ENCODE peak calls at places on chromosomes 6 and 20, in nine cellular contexts. One of them, this sample, is unnamed.
A peak's percentile ranks its signal among the peaks of the same experiment; 100 is the strongest.

GRCh38 chr6:169620171-169621125 is 81.4 kb downstream of the WDR27 start:
- DNase-seq in B cell: no peak
- DNase-seq in T1000: no peak
- DNase-seq in T-helper 9 cell: no peak
- DNase-seq in fibroblast of pulmonary artery: peak; percentile 42
- DNase-seq in NCI-H510A treated with DMSO at 0.1 percent for 48 hours: no peak
- DNase-seq in activated T-helper 1 cell treated with anti-CD3 and anti-CD28 coated beads, Interleukin-2, amount 50 U/mL, for 16 hours: no peak
- DNase-seq in fibroblast of the aortic adventitia: peak; percentile 21
- DNase-seq in activated CD8-positive, alpha-beta T cell treated with anti-CD3 and anti-CD28 coated beads for 36 hours: no peak
- DNase-seq in this sample: no peak

GRCh38 chr6:56199956-56200355 is 47.4 kb downstream of the COL21A1 start:
- DNase-seq in fibroblast of pulmonary artery: peak; percentile 25
- DNase-seq in activated T-helper 1 cell treated with anti-CD3 and anti-CD28 coated beads, Interleukin-2, amount 50 U/mL, for 16 hours: no peak
- DNase-seq in T1000: no peak
- DNase-seq in NCI-H510A treated with DMSO at 0.1 percent for 48 hours: no peak
- DNase-seq in activated CD8-positive, alpha-beta T cell treated with anti-CD3 and anti-CD28 coated beads for 36 hours: no peak
- DNase-seq in B cell: no peak
- DNase-seq in T-helper 9 cell: no peak
- DNase-seq in fibroblast of the aortic adventitia: no peak
- DNase-seq in this sample: no peak

GRCh38 chr6:20354366-20354765 is 47.3 kb upstream of the E2F3 start:
- DNase-seq in fibroblast of pulmonary artery: no peak
- DNase-seq in fibroblast of the aortic adventitia: no peak
- DNase-seq in T-helper 9 cell: no peak
- DNase-seq in activated T-helper 1 cell treated with anti-CD3 and anti-CD28 coated beads, Interleukin-2, amount 50 U/mL, for 16 hours: no peak
- DNase-seq in T1000: no peak
- DNase-seq in activated CD8-positive, alpha-beta T cell treated with anti-CD3 and anti-CD28 coated beads for 36 hours: no peak
- DNase-seq in B cell: no peak
- DNase-seq in NCI-H510A treated with DMSO at 0.1 percent for 48 hours: no peak
- DNase-seq in this sample: no peak

GRCh38 chr6:145277358-145278097 is 457.8 kb downstream of the EPM2A start:
- DNase-seq in fibroblast of pulmonary artery: no peak
- DNase-seq in T1000: no peak
- DNase-seq in activated T-helper 1 cell treated with anti-CD3 and anti-CD28 coated beads, Interleukin-2, amount 50 U/mL, for 16 hours: no peak
- DNase-seq in activated CD8-positive, alpha-beta T cell treated with anti-CD3 and anti-CD28 coated beads for 36 hours: no peak
- DNase-seq in T-helper 9 cell: no peak
- DNase-seq in B cell: no peak
- DNase-seq in NCI-H510A treated with DMSO at 0.1 percent for 48 hours: no peak
- DNase-seq in fibroblast of the aortic adventitia: no peak
- DNase-seq in this sample: no peak

GRCh38 chr6:167558213-167558869 is 233.5 kb downstream of the TTLL2 start:
- DNase-seq in activated CD8-positive, alpha-beta T cell treated with anti-CD3 and anti-CD28 coated beads for 36 hours: no peak
- DNase-seq in T-helper 9 cell: no peak
- DNase-seq in fibroblast of the aortic adventitia: no peak
- DNase-seq in fibroblast of pulmonary artery: no peak
- DNase-seq in B cell: no peak
- DNase-seq in activated T-helper 1 cell treated with anti-CD3 and anti-CD28 coated beads, Interleukin-2, amount 50 U/mL, for 16 hours: no peak
- DNase-seq in T1000: no peak
- DNase-seq in NCI-H510A treated with DMSO at 0.1 percent for 48 hours: no peak
- DNase-seq in this sample: no peak

GRCh38 chr6:42013134-42013516 is 37.2 kb upstream of the TAF8 start:
- DNase-seq in activated T-helper 1 cell treated with anti-CD3 and anti-CD28 coated beads, Interleukin-2, amount 50 U/mL, for 16 hours: no peak
- DNase-seq in T1000: no peak
- DNase-seq in NCI-H510A treated with DMSO at 0.1 percent for 48 hours: no peak
- DNase-seq in activated CD8-positive, alpha-beta T cell treated with anti-CD3 and anti-CD28 coated beads for 36 hours: no peak
- DNase-seq in fibroblast of pulmonary artery: no peak
- DNase-seq in T-helper 9 cell: no peak
- DNase-seq in fibroblast of the aortic adventitia: no peak
- DNase-seq in B cell: no peak
- DNase-seq in this sample: no peak

GRCh38 chr20:4091332-4092135 is 76.2 kb upstream of the RNF24 start:
- DNase-seq in T-helper 9 cell: peak; percentile 20
- DNase-seq in activated CD8-positive, alpha-beta T cell treated with anti-CD3 and anti-CD28 coated beads for 36 hours: peak; percentile 54
- DNase-seq in fibroblast of the aortic adventitia: peak; percentile 66
- DNase-seq in activated T-helper 1 cell treated with anti-CD3 and anti-CD28 coated beads, Interleukin-2, amount 50 U/mL, for 16 hours: no peak
- DNase-seq in fibroblast of pulmonary artery: peak; percentile 80
- DNase-seq in NCI-H510A treated with DMSO at 0.1 percent for 48 hours: peak; percentile 61
- DNase-seq in B cell: peak; percentile 37
- DNase-seq in T1000: no peak
- DNase-seq in this sample: no peak

GRCh38 chr6:131054392-131055250 is 8.4 kb downstream of the EPB41L2 start:
- DNase-seq in activated CD8-positive, alpha-beta T cell treated with anti-CD3 and anti-CD28 coated beads for 36 hours: no peak
- DNase-seq in T-helper 9 cell: no peak
- DNase-seq in fibroblast of pulmonary artery: no peak
- DNase-seq in NCI-H510A treated with DMSO at 0.1 percent for 48 hours: no peak
- DNase-seq in fibroblast of the aortic adventitia: no peak
- DNase-seq in T1000: peak; percentile 61
- DNase-seq in B cell: no peak
- DNase-seq in activated T-helper 1 cell treated with anti-CD3 and anti-CD28 coated beads, Interleukin-2, amount 50 U/mL, for 16 hours: no peak
- DNase-seq in this sample: no peak